ENCODE peak calls at places on chromosomes 4 and X, in five cellular contexts. One of them, this sample, is unnamed.

GRCh38 chrX:69506617-69507499 is 2.7 kb downstream of the NALF2 start:
- DNase-seq in WERI-Rb-1: no peak
- DNase-seq in effector memory CD4-positive, alpha-beta T cell: no peak
- DNase-seq in K562: no peak
- DNase-seq in testis: no peak
- DNase-seq in this sample: no peak

GRCh38 chr4:104128850-104129213 is 365.9 kb downstream of the CXXC4 start:
- DNase-seq in testis: no peak
- DNase-seq in K562: no peak
- DNase-seq in effector memory CD4-positive, alpha-beta T cell: no peak
- DNase-seq in WERI-Rb-1: no peak
- DNase-seq in this sample: no peak

GRCh38 chr4:34181891-34182290 is 2062.4 kb downstream of the ARAP2 start:
- DNase-seq in testis: no peak
- DNase-seq in WERI-Rb-1: no peak
- DNase-seq in K562: no peak
- DNase-seq in effector memory CD4-positive, alpha-beta T cell: no peak
- DNase-seq in this sample: no peak

GRCh38 chrX:33307954-33308353 is 96.6 kb upstream of the DMD start:
- DNase-seq in testis: no peak
- DNase-seq in WERI-Rb-1: no peak
- DNase-seq in effector memory CD4-positive, alpha-beta T cell: no peak
- DNase-seq in K562: no peak
- DNase-seq in this sample: no peak

GRCh38 chr4:66433706-66434105 is 763.4 kb upstream of the EPHA5 start:
- DNase-seq in testis: no peak
- DNase-seq in effector memory CD4-positive, alpha-beta T cell: no peak
- DNase-seq in K562: no peak
- DNase-seq in WERI-Rb-1: no peak
- DNase-seq in this sample: no peak

GRCh38 chrX:40318796-40319195 is 221.0 kb upstream of the BCOR start:
- DNase-seq in K562: no peak
- DNase-seq in WERI-Rb-1: peak; percentile 74
- DNase-seq in testis: no peak
- DNase-seq in effector memory CD4-positive, alpha-beta T cell: no peak
- DNase-seq in this sample: no peak

GRCh38 chrX:84634201-84634782 is 132.0 kb upstream of the HDX start:
- DNase-seq in WERI-Rb-1: no peak
- DNase-seq in K562: no peak
- DNase-seq in testis: no peak
- DNase-seq in effector memory CD4-positive, alpha-beta T cell: no peak
- DNase-seq in this sample: no peak

GRCh38 chrX:50648151-50648550 is 165.8 kb downstream of the SHROOM4 start:
- DNase-seq in effector memory CD4-positive, alpha-beta T cell: no peak
- DNase-seq in WERI-Rb-1: no peak
- DNase-seq in testis: no peak
- DNase-seq in K562: no peak
- DNase-seq in this sample: no peak

GRCh38 chr4:178306565-178306964 is 864.3 kb upstream of the AGA start:
- DNase-seq in K562: no peak
- DNase-seq in testis: no peak
- DNase-seq in WERI-Rb-1: no peak
- DNase-seq in effector memory CD4-positive, alpha-beta T cell: no peak
- DNase-seq in this sample: no peak

GRCh38 chrX:100615015-100615414 is 21.6 kb downstream of the TSPAN6 start:
- DNase-seq in K562: no peak
- DNase-seq in testis: peak; percentile 15
- DNase-seq in WERI-Rb-1: no peak
- DNase-seq in effector memory CD4-positive, alpha-beta T cell: no peak
- DNase-seq in this sample: no peak

GRCh38 chr4:82851902-82852750 is 38.8 kb downstream of the SEC31A start:
- DNase-seq in effector memory CD4-positive, alpha-beta T cell: no peak
- DNase-seq in WERI-Rb-1: no peak
- DNase-seq in K562: peak; percentile 22
- DNase-seq in testis: no peak
- DNase-seq in this sample: no peak
- H3K36me3 ChIP-seq in effector memory CD4-positive, alpha-beta T cell: peaks cover 71% of the 10 kb centered on the region
- H3K36me3 ChIP-seq in WERI-Rb-1: peaks cover 88% of the 10 kb centered on the region
- H3K36me3 ChIP-seq in K562: peaks cover 94% of the 10 kb centered on the region
- H3K36me3 ChIP-seq in testis: no peaks in the 10 kb centered on the region
- H3K36me3 ChIP-seq in this sample: peaks cover 35% of the 10 kb centered on the region

GRCh38 chrX:11913001-11913400 is 155.0 kb downstream of the MSL3 start:
- DNase-seq in testis: no peak
- DNase-seq in WERI-Rb-1: no peak
- DNase-seq in K562: no peak
- DNase-seq in effector memory CD4-positive, alpha-beta T cell: no peak
- DNase-seq in this sample: no peak
- H3K27ac ChIP-seq in testis: no peak overlapping the region
- H3K27ac ChIP-seq in WERI-Rb-1: no peak overlapping the region
- H3K27ac ChIP-seq in K562: no peak overlapping the region
- H3K27ac ChIP-seq in effector memory CD4-positive, alpha-beta T cell: no peak overlapping the region
- H3K27ac ChIP-seq in this sample: no peak overlapping the region

GRCh38 chr4:113740857-113741379 is 20.6 kb downstream of the CAMK2D start:
- DNase-seq in effector memory CD4-positive, alpha-beta T cell: no peak
- DNase-seq in testis: no peak
- DNase-seq in K562: no peak
- DNase-seq in WERI-Rb-1: no peak
- DNase-seq in this sample: no peak
- H3K36me3 ChIP-seq in effector memory CD4-positive, alpha-beta T cell: no peaks in the 10 kb centered on the region
- H3K36me3 ChIP-seq in testis: no peaks in the 10 kb centered on the region
- H3K36me3 ChIP-seq in K562: no peaks in the 10 kb centered on the region
- H3K36me3 ChIP-seq in WERI-Rb-1: peaks cover 6% of the 10 kb centered on the region
- H3K36me3 ChIP-seq in this sample: no peaks in the 10 kb centered on the region

DNA sequence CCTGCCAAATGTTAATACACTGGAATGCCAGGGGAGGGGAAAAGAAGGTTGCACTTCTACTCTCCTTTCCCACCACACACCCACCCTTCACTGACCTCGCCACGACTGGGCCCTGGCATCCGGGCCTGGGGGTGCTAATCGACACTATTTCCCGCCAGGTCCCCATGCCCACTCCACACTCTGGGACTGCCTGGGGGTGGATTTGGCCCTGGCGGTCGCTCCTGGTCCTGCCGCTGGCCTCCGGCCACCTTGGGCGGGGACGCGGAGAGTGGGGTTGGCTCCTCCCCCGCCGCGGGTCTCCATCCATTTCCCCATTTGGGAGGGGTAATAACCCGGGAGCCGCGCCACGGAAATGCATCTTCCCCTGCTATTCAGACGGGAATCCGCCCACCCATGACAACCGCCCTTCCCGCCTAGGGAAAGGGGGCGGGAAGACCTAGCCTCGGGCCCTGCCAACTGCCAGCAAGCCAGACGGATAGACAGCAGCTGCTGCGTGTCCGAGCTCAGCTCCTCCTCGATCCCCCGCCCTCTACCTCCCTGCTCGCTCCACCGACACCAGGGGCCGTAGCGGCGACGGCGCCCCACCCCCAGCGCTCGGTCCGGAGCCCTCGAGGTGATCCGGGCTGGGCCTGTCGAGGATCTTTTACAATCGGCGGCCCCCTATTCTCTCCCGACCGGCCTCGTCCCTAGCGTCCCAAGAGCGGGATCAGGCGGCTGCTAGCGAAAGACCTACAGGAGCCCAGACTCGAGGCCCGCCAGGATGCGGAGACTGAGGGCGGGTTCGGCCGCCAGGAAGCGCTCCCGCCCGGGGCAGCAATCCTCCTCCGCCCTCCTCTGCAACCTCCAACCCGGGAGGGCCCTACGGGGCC is 78.0 kb downstream of the RLIM start:
- DNase-seq in K562: peak; percentile 37
- DNase-seq in testis: peak; percentile 79
- DNase-seq in effector memory CD4-positive, alpha-beta T cell: peak; percentile 37
- DNase-seq in WERI-Rb-1: peak; percentile 89
- DNase-seq in this sample: peak; percentile 18
- H3K27ac ChIP-seq in K562: no peak overlapping the region
- H3K27ac ChIP-seq in testis: peak overlapping the region; percentile 84
- H3K27ac ChIP-seq in effector memory CD4-positive, alpha-beta T cell: peak overlapping the region; percentile 51
- H3K27ac ChIP-seq in WERI-Rb-1: peak overlapping the region; percentile 90
- H3K27ac ChIP-seq in this sample: peak overlapping the region; percentile 54

GRCh38 chrX:114532093-114532805 is 51.6 kb upstream of the HTR2C start:
- DNase-seq in K562: no peak
- DNase-seq in testis: no peak
- DNase-seq in WERI-Rb-1: no peak
- DNase-seq in effector memory CD4-positive, alpha-beta T cell: no peak
- DNase-seq in this sample: no peak
- H3K36me3 ChIP-seq in K562: no peaks in the 10 kb centered on the region
- H3K36me3 ChIP-seq in testis: no peaks in the 10 kb centered on the region
- H3K36me3 ChIP-seq in WERI-Rb-1: no peaks in the 10 kb centered on the region
- H3K36me3 ChIP-seq in effector memory CD4-positive, alpha-beta T cell: no peaks in the 10 kb centered on the region
- H3K36me3 ChIP-seq in this sample: no peaks in the 10 kb centered on the region

DNA sequence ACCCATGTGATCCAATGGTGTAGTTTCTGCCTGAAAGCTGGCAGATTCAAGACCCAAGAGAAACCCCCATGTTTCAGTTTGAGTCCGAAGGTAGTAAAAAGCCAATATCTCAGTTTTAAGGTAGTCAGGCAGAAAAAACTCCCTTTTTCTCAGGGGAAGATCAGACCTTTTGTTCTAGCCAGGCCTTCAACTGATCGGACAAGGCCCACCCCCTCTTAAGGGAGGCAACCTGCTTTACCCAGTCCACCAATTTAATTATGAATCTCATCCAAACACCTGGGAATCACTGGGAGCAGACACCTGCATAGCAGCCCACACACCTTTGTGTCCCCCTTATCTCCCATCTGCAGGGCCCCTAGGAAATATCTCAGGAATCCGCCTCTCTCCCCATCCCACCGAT is 322.0 kb downstream of the STK32B start:
- DNase-seq in effector memory CD4-positive, alpha-beta T cell: no peak
- DNase-seq in WERI-Rb-1: no peak
- DNase-seq in K562: no peak
- DNase-seq in testis: no peak
- DNase-seq in this sample: no peak
- H3K27ac ChIP-seq in effector memory CD4-positive, alpha-beta T cell: no peak overlapping the region
- H3K27ac ChIP-seq in WERI-Rb-1: no peak overlapping the region
- H3K27ac ChIP-seq in K562: no peak overlapping the region
- H3K27ac ChIP-seq in testis: no peak overlapping the region
- H3K27ac ChIP-seq in this sample: no peak overlapping the region

GRCh38 chrX:45850775-45851433 is 650.2 kb upstream of the DIPK2B start:
- DNase-seq in WERI-Rb-1: peak; percentile 9
- DNase-seq in effector memory CD4-positive, alpha-beta T cell: no peak
- DNase-seq in testis: peak; percentile 15
- DNase-seq in K562: no peak
- DNase-seq in this sample: peak; percentile 16

GRCh38 chrX:45851434-45851991 is 650.8 kb upstream of the DIPK2B start:
- DNase-seq in K562: no peak
- DNase-seq in testis: peak; percentile 21
- DNase-seq in WERI-Rb-1: peak; percentile 43
- DNase-seq in effector memory CD4-positive, alpha-beta T cell: peak; percentile 27
- DNase-seq in this sample: peak; percentile 29

GRCh38 chrX:45850197-45850774 is 649.6 kb upstream of the DIPK2B start:
- DNase-seq in testis: no peak
- DNase-seq in WERI-Rb-1: no peak
- DNase-seq in K562: no peak
- DNase-seq in effector memory CD4-positive, alpha-beta T cell: no peak
- DNase-seq in this sample: peak; percentile 17

GRCh38 chrX:45849261-45849660 is 648.6 kb upstream of the DIPK2B start:
- DNase-seq in K562: peak; percentile 7
- DNase-seq in WERI-Rb-1: no peak
- DNase-seq in effector memory CD4-positive, alpha-beta T cell: no peak
- DNase-seq in testis: no peak
- DNase-seq in this sample: peak; percentile 20

DNA sequence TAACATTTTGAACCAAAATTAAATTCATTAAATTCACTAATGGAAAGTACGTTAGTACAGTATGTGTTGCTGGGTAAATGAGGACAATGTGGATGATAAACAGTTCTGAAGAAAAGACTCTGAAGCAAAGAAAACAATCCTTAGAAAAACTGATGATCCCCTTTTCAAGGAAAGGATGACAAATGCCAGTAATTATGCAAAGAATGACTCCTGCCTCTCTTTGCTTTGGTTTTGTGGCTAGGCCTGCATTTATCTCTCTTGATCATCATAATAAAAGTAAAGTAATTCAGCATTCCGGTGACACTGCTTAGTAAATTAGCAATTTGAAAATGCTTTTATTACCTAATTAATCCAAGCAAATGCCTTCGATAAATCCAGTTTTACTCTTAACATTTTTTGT is 652.2 kb upstream of the DIPK2B start:
- DNase-seq in testis: no peak
- DNase-seq in WERI-Rb-1: no peak
- DNase-seq in K562: no peak
- DNase-seq in effector memory CD4-positive, alpha-beta T cell: no peak
- DNase-seq in this sample: no peak
- H3K36me3 ChIP-seq in testis: no peaks in the 10 kb centered on the region
- H3K36me3 ChIP-seq in WERI-Rb-1: no peaks in the 10 kb centered on the region
- H3K36me3 ChIP-seq in K562: no peaks in the 10 kb centered on the region
- H3K36me3 ChIP-seq in effector memory CD4-positive, alpha-beta T cell: no peaks in the 10 kb centered on the region
- H3K36me3 ChIP-seq in this sample: no peaks in the 10 kb centered on the region

DNA sequence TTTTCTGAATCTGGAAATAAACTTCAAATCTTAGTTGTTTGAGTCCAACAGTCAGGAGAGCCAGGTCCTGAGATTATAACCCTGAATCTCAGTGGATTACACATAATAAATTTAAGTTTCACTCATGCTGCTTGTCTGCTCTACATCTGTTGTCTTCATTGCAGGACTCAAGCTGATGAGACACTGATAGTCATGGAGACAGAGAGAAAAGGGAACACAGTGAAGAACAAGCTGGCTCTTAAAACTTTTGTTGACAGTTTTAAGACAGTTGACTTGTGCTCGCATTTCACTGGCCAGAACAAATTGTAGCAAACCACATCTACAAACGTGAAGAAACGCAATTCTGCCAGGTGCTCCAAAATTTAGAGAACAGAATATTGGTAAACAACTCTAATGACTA is 327.1 kb upstream of the CTSO start:
- DNase-seq in effector memory CD4-positive, alpha-beta T cell: no peak
- DNase-seq in WERI-Rb-1: no peak
- DNase-seq in K562: no peak
- DNase-seq in testis: no peak
- DNase-seq in this sample: no peak
- H3K27ac ChIP-seq in effector memory CD4-positive, alpha-beta T cell: no peak overlapping the region
- H3K27ac ChIP-seq in WERI-Rb-1: no peak overlapping the region
- H3K27ac ChIP-seq in K562: no peak overlapping the region
- H3K27ac ChIP-seq in testis: no peak overlapping the region
- H3K27ac ChIP-seq in this sample: no peak overlapping the region